ENCODE peak calls at places on chromosomes 7 and 10, in seven cellular contexts. One of them, this sample, is unnamed.

GRCh38 chr7:30068117-30068516 is 39.9 kb downstream of the PLEKHA8 start:
- DNase-seq in astrocyte: peak
- DNase-seq in SJCRH30: no peak
- DNase-seq in heart right ventricle: no peak
- DNase-seq in NCI-H2107: no peak
- DNase-seq in brain microvascular endothelial cell: peak
- DNase-seq in NCI-H1417: no peak
- DNase-seq in this sample: peak

GRCh38 chr10:98357208-98357836 is 57.7 kb downstream of the PYROXD2 start:
- DNase-seq in SJCRH30: no peak
- DNase-seq in NCI-H1417: peak
- DNase-seq in brain microvascular endothelial cell: peak
- DNase-seq in astrocyte: peak
- DNase-seq in NCI-H2107: peak
- DNase-seq in heart right ventricle: no peak
- DNase-seq in this sample: no peak

GRCh38 chr10:16777473-16778370 is 39.5 kb downstream of the RSU1 start:
- DNase-seq in brain microvascular endothelial cell: peak
- DNase-seq in NCI-H1417: peak
- DNase-seq in SJCRH30: no peak
- DNase-seq in heart right ventricle: peak
- DNase-seq in NCI-H2107: peak
- DNase-seq in astrocyte: peak
- DNase-seq in this sample: peak

GRCh38 chr10:23516530-23516929 is 77.7 kb downstream of the OTUD1 start:
- DNase-seq in NCI-H2107: no peak
- DNase-seq in astrocyte: peak
- DNase-seq in NCI-H1417: no peak
- DNase-seq in heart right ventricle: no peak
- DNase-seq in brain microvascular endothelial cell: peak
- DNase-seq in SJCRH30: no peak
- DNase-seq in this sample: peak

GRCh38 chr7:116167177-116167576 is 43.2 kb upstream of the TES start:
- DNase-seq in astrocyte: no peak
- DNase-seq in SJCRH30: no peak
- DNase-seq in brain microvascular endothelial cell: no peak
- DNase-seq in NCI-H2107: no peak
- DNase-seq in NCI-H1417: no peak
- DNase-seq in heart right ventricle: no peak
- DNase-seq in this sample: no peak

GRCh38 chr7:30751257-30751650 is 681 bp upstream of the INMT start:
- DNase-seq in astrocyte: no peak
- DNase-seq in brain microvascular endothelial cell: no peak
- DNase-seq in SJCRH30: no peak
- DNase-seq in NCI-H2107: no peak
- DNase-seq in heart right ventricle: no peak
- DNase-seq in NCI-H1417: no peak
- DNase-seq in this sample: peak

GRCh38 chr10:128029731-128030369 is 96.4 kb downstream of the MKI67 start:
- DNase-seq in NCI-H1417: no peak
- DNase-seq in NCI-H2107: no peak
- DNase-seq in astrocyte: no peak
- DNase-seq in SJCRH30: no peak
- DNase-seq in brain microvascular endothelial cell: no peak
- DNase-seq in heart right ventricle: no peak
- DNase-seq in this sample: no peak

GRCh38 chr7:157904866-157905215 is 568.0 kb downstream of the DNAJB6 start:
- DNase-seq in SJCRH30: no peak
- DNase-seq in astrocyte: no peak
- DNase-seq in brain microvascular endothelial cell: no peak
- DNase-seq in heart right ventricle: no peak
- DNase-seq in NCI-H1417: no peak
- DNase-seq in NCI-H2107: no peak
- DNase-seq in this sample: no peak

GRCh38 chr10:110893559-110894179 is 21.9 kb downstream of the PDCD4 start:
- DNase-seq in NCI-H2107: no peak
- DNase-seq in brain microvascular endothelial cell: no peak
- DNase-seq in heart right ventricle: no peak
- DNase-seq in astrocyte: peak
- DNase-seq in NCI-H1417: peak
- DNase-seq in SJCRH30: no peak
- DNase-seq in this sample: no peak

GRCh38 chr10:132700168-132701098 is 85.5 kb downstream of the NKX6-2 start:
- DNase-seq in NCI-H1417: peak
- DNase-seq in heart right ventricle: no peak
- DNase-seq in SJCRH30: no peak
- DNase-seq in brain microvascular endothelial cell: peak
- DNase-seq in NCI-H2107: no peak
- DNase-seq in astrocyte: peak
- DNase-seq in this sample: no peak

GRCh38 chr7:155398944-155399343 is 59.0 kb upstream of the EN2 start:
- DNase-seq in heart right ventricle: no peak
- DNase-seq in NCI-H1417: no peak
- DNase-seq in SJCRH30: no peak
- DNase-seq in brain microvascular endothelial cell: no peak
- DNase-seq in NCI-H2107: no peak
- DNase-seq in astrocyte: no peak
- DNase-seq in this sample: no peak

GRCh38 chr7:1742555-1743303 is 72.7 kb downstream of the ELFN1 start:
- DNase-seq in SJCRH30: peak
- DNase-seq in astrocyte: no peak
- DNase-seq in NCI-H2107: no peak
- DNase-seq in heart right ventricle: peak
- DNase-seq in NCI-H1417: peak
- DNase-seq in brain microvascular endothelial cell: peak
- DNase-seq in this sample: peak

GRCh38 chr10:129956902-129957673 is 7.0 kb downstream of the EBF3 start:
- DNase-seq in heart right ventricle: no peak
- DNase-seq in astrocyte: no peak
- DNase-seq in NCI-H1417: no peak
- DNase-seq in brain microvascular endothelial cell: no peak
- DNase-seq in SJCRH30: no peak
- DNase-seq in NCI-H2107: no peak
- DNase-seq in this sample: no peak

GRCh38 chr7:81684513-81685262 is 85.2 kb downstream of the HGF start:
- DNase-seq in heart right ventricle: peak
- DNase-seq in brain microvascular endothelial cell: peak
- DNase-seq in NCI-H2107: peak
- DNase-seq in NCI-H1417: peak
- DNase-seq in SJCRH30: peak
- DNase-seq in astrocyte: peak
- DNase-seq in this sample: peak

This sample was measured in A172.